ENCODE peak calls at places on chromosome 4, in four cellular contexts. I is CD8-positive, alpha-beta memory T cell; L is activated CD4-positive, alpha-beta T cell treated with anti-CD3 and anti-CD28 coated beads, Interleukin-2, amount 50 U/mL, for 48 hours; Q is upper lobe of right lung. N is an unnamed sample.

GRCh38 chr4:175954685-175955084 is 111.0 kb upstream of the WDR17 start:
- DNase-seq in I (no peak), L (no peak), Q (no peak), N (no peak)

GRCh38 chr4:109708990-109709389 is 5.7 kb upstream of the CASP6 start:
- DNase-seq in I (no peak), L (no peak), Q (no peak), N (no peak)

GRCh38 chr4:182729527-182729926 is 187.7 kb downstream of the DCTD start:
- DNase-seq in I (no peak), L (no peak), Q (no peak), N (no peak)

GRCh38 chr4:114911141-114911540 is 202.3 kb downstream of the NDST4 start:
- DNase-seq in I (no peak), L (no peak), Q (no peak), N (no peak)

GRCh38 chr4:24704152-24704551 is 91.2 kb upstream of the SOD3 start:
- DNase-seq in I (no peak), L (no peak), Q (no peak), N (no peak)

GRCh38 chr4:1952046-1952700 is 56.6 kb downstream of the NELFA start:
- DNase-seq in I (no peak), L (no peak), Q (no peak), N (no peak)

GRCh38 chr4:2075987-2076907 is 17.1 kb downstream of the NAT8L start:
- DNase-seq in I (no peak), L (no peak), Q (peak), N (no peak)

GRCh38 chr4:147546341-147546740 is 65.4 kb downstream of the EDNRA start:
- DNase-seq in I (no peak), L (no peak), Q (no peak), N (no peak)

GRCh38 chr4:169151671-169152070 is 119.1 kb downstream of the SH3RF1 start:
- DNase-seq in I (no peak), L (no peak), Q (no peak), N (no peak)

GRCh38 chr4:123699823-123700822 is 303.5 kb downstream of the SPRY1 start:
- DNase-seq in I (no peak), L (no peak), Q (no peak), N (no peak)

GRCh38 chr4:112515278-112516075 is 503 bp downstream of the NEUROG2 start:
- DNase-seq in I (peak), L (peak), Q (peak), N (no peak)

GRCh38 chr4:5893591-5893990 is 705 bp upstream of the CRMP1 start:
- DNase-seq in I (no peak), L (no peak), Q (no peak), N (no peak)

GRCh38 chr4:127832585-127832984 is 48.1 kb upstream of the PLK4 start:
- DNase-seq in I (no peak), L (no peak), Q (no peak), N (no peak)

GRCh38 chr4:37666625-37667071 is 19.5 kb downstream of the RELL1 start:
- DNase-seq in I (no peak), L (peak), Q (no peak), N (no peak)

GRCh38 chr4:86367577-86367976 is 7.7 kb upstream of the MAPK10 start:
- DNase-seq in I (no peak), L (no peak), Q (no peak), N (no peak)

GRCh38 chr4:177391287-177391686 is 51.0 kb downstream of the AGA start:
- DNase-seq in I (no peak), L (no peak), Q (no peak), N (no peak)

GRCh38 chr4:24763631-24764302 is 31.6 kb upstream of the SOD3 start:
- DNase-seq in I (no peak), L (no peak), Q (no peak), N (no peak)

GRCh38 chr4:48879561-48880442 is 26.8 kb downstream of the OCIAD2 start:
- DNase-seq in I (no peak), L (no peak), Q (no peak), N (no peak)

GRCh38 chr4:1950369-1950768 is 58.4 kb downstream of the NELFA start:
- DNase-seq in I (no peak), L (no peak), Q (no peak), N (no peak)

GRCh38 chr4:89657931-89658700 is 178.8 kb downstream of the SNCA start:
- DNase-seq in I (no peak), L (no peak), Q (no peak), N (no peak)

GRCh38 chr4:14636563-14636962 is 365.7 kb upstream of the CPEB2 start:
- DNase-seq in I (no peak), L (no peak), Q (no peak), N (no peak)

GRCh38 chr4:34309356-34309900 is 1934.9 kb downstream of the ARAP2 start:
- DNase-seq in I (no peak), L (no peak), Q (no peak), N (no peak)

GRCh38 chr4:107050525-107051135 is 14.5 kb upstream of the DKK2 start:
- DNase-seq in I (no peak), L (no peak), Q (no peak), N (no peak)

GRCh38 chr4:823093-823760 is 2.7 kb downstream of the CPLX1 start:
- DNase-seq in I (no peak), L (no peak), Q (peak), N (peak)

GRCh38 chr4:145482209-145483021 is 762 bp downstream of the SMAD1 start:
- DNase-seq in I (no peak), L (peak), Q (peak), N (peak)

GRCh38 chr4:39655206-39655605 is 16.5 kb upstream of the SMIM14 start:
- DNase-seq in I (no peak), L (no peak), Q (no peak), N (no peak)

GRCh38 chr4:4254179-4254578 is 6.2 kb upstream of the TMEM128 start:
- DNase-seq in I (no peak), L (no peak), Q (no peak), N (no peak)

GRCh38 chr4:185122681-185123345 is 20.3 kb upstream of the SLC25A4 start:
- DNase-seq in I (no peak), L (no peak), Q (no peak), N (no peak)

N was measured in sigmoid colon.